ENCODE peak calls at places on chromosomes 12 and 14, in seven cellular contexts. One of them, this sample, is unnamed.
A peak's percentile ranks its signal among the peaks of the same experiment; 100 is the strongest.

GRCh38 chr12:99611117-99611516 is 36.4 kb upstream of the GARIN6 start:
- DNase-seq in mucosa of descending colon: no peak
- DNase-seq in OCI-LY7: no peak
- DNase-seq in Caki2: no peak
- DNase-seq in stimulated activated CD4-positive, alpha-beta T cell treated with anti-CD3 and anti-CD28 coated beads, TNF-alpha, amount 100 ng/mL, for 1 hour: no peak
- DNase-seq in CD4-positive, alpha-beta memory T cell: no peak
- DNase-seq in breast epithelium: no peak
- DNase-seq in this sample: no peak

GRCh38 chr14:20754308-20754707 is 8.6 kb downstream of the EDDM3A start:
- DNase-seq in mucosa of descending colon: no peak
- DNase-seq in stimulated activated CD4-positive, alpha-beta T cell treated with anti-CD3 and anti-CD28 coated beads, TNF-alpha, amount 100 ng/mL, for 1 hour: no peak
- DNase-seq in OCI-LY7: no peak
- DNase-seq in Caki2: no peak
- DNase-seq in breast epithelium: peak; percentile 36
- DNase-seq in CD4-positive, alpha-beta memory T cell: no peak
- DNase-seq in this sample: no peak

GRCh38 chr12:97538705-97539104 is 76.1 kb downstream of the RMST start:
- DNase-seq in OCI-LY7: no peak
- DNase-seq in breast epithelium: no peak
- DNase-seq in CD4-positive, alpha-beta memory T cell: no peak
- DNase-seq in stimulated activated CD4-positive, alpha-beta T cell treated with anti-CD3 and anti-CD28 coated beads, TNF-alpha, amount 100 ng/mL, for 1 hour: no peak
- DNase-seq in Caki2: no peak
- DNase-seq in mucosa of descending colon: no peak
- DNase-seq in this sample: no peak

GRCh38 chr12:15728118-15728598 is 61.0 kb downstream of the EPS8 start:
- DNase-seq in stimulated activated CD4-positive, alpha-beta T cell treated with anti-CD3 and anti-CD28 coated beads, TNF-alpha, amount 100 ng/mL, for 1 hour: no peak
- DNase-seq in CD4-positive, alpha-beta memory T cell: no peak
- DNase-seq in mucosa of descending colon: no peak
- DNase-seq in breast epithelium: no peak
- DNase-seq in Caki2: peak; percentile 77
- DNase-seq in OCI-LY7: no peak
- DNase-seq in this sample: no peak

GRCh38 chr12:76856018-76856644 is 22.7 kb downstream of the CSRP2 start:
- DNase-seq in CD4-positive, alpha-beta memory T cell: no peak
- DNase-seq in Caki2: no peak
- DNase-seq in OCI-LY7: no peak
- DNase-seq in stimulated activated CD4-positive, alpha-beta T cell treated with anti-CD3 and anti-CD28 coated beads, TNF-alpha, amount 100 ng/mL, for 1 hour: no peak
- DNase-seq in mucosa of descending colon: no peak
- DNase-seq in breast epithelium: no peak
- DNase-seq in this sample: no peak

GRCh38 chr14:62692490-62693106 is 352.7 kb downstream of the KCNH5 start:
- DNase-seq in mucosa of descending colon: no peak
- DNase-seq in breast epithelium: no peak
- DNase-seq in CD4-positive, alpha-beta memory T cell: no peak
- DNase-seq in OCI-LY7: no peak
- DNase-seq in stimulated activated CD4-positive, alpha-beta T cell treated with anti-CD3 and anti-CD28 coated beads, TNF-alpha, amount 100 ng/mL, for 1 hour: no peak
- DNase-seq in Caki2: no peak
- DNase-seq in this sample: no peak

GRCh38 chr12:104462931-104463339 is 6.2 kb downstream of the CHST11 start:
- DNase-seq in CD4-positive, alpha-beta memory T cell: peak; percentile 58
- DNase-seq in breast epithelium: no peak
- DNase-seq in OCI-LY7: peak; percentile 65
- DNase-seq in stimulated activated CD4-positive, alpha-beta T cell treated with anti-CD3 and anti-CD28 coated beads, TNF-alpha, amount 100 ng/mL, for 1 hour: no peak
- DNase-seq in mucosa of descending colon: no peak
- DNase-seq in Caki2: no peak
- DNase-seq in this sample: peak; percentile 90

GRCh38 chr12:101018540-101018939 is 191.5 kb downstream of the SLC5A8 start:
- DNase-seq in CD4-positive, alpha-beta memory T cell: no peak
- DNase-seq in stimulated activated CD4-positive, alpha-beta T cell treated with anti-CD3 and anti-CD28 coated beads, TNF-alpha, amount 100 ng/mL, for 1 hour: no peak
- DNase-seq in mucosa of descending colon: no peak
- DNase-seq in Caki2: peak; percentile 82
- DNase-seq in OCI-LY7: no peak
- DNase-seq in breast epithelium: no peak
- DNase-seq in this sample: no peak

GRCh38 chr12:26233620-26234019 is 38.2 kb downstream of the SSPN start:
- DNase-seq in mucosa of descending colon: no peak
- DNase-seq in stimulated activated CD4-positive, alpha-beta T cell treated with anti-CD3 and anti-CD28 coated beads, TNF-alpha, amount 100 ng/mL, for 1 hour: no peak
- DNase-seq in breast epithelium: no peak
- DNase-seq in OCI-LY7: no peak
- DNase-seq in CD4-positive, alpha-beta memory T cell: no peak
- DNase-seq in Caki2: no peak
- DNase-seq in this sample: no peak

GRCh38 chr12:96197503-96198272 is 3.5 kb downstream of the ELK3 start:
- DNase-seq in Caki2: peak; percentile 81
- DNase-seq in stimulated activated CD4-positive, alpha-beta T cell treated with anti-CD3 and anti-CD28 coated beads, TNF-alpha, amount 100 ng/mL, for 1 hour: no peak
- DNase-seq in mucosa of descending colon: no peak
- DNase-seq in breast epithelium: no peak
- DNase-seq in OCI-LY7: no peak
- DNase-seq in CD4-positive, alpha-beta memory T cell: no peak
- DNase-seq in this sample: no peak

GRCh38 chr12:64098709-64099354 is 123.3 kb downstream of the KICS2 start:
- DNase-seq in Caki2: no peak
- DNase-seq in OCI-LY7: no peak
- DNase-seq in breast epithelium: no peak
- DNase-seq in stimulated activated CD4-positive, alpha-beta T cell treated with anti-CD3 and anti-CD28 coated beads, TNF-alpha, amount 100 ng/mL, for 1 hour: no peak
- DNase-seq in mucosa of descending colon: no peak
- DNase-seq in CD4-positive, alpha-beta memory T cell: no peak
- DNase-seq in this sample: no peak

GRCh38 chr12:25550186-25550585 is 2.9 kb downstream of the LMNTD1 start:
- DNase-seq in OCI-LY7: no peak
- DNase-seq in stimulated activated CD4-positive, alpha-beta T cell treated with anti-CD3 and anti-CD28 coated beads, TNF-alpha, amount 100 ng/mL, for 1 hour: no peak
- DNase-seq in mucosa of descending colon: no peak
- DNase-seq in Caki2: no peak
- DNase-seq in CD4-positive, alpha-beta memory T cell: no peak
- DNase-seq in breast epithelium: no peak
- DNase-seq in this sample: no peak

GRCh38 chr14:95507174-95507573 is 9.3 kb downstream of the SYNE3 start:
- DNase-seq in stimulated activated CD4-positive, alpha-beta T cell treated with anti-CD3 and anti-CD28 coated beads, TNF-alpha, amount 100 ng/mL, for 1 hour: no peak
- DNase-seq in Caki2: no peak
- DNase-seq in CD4-positive, alpha-beta memory T cell: no peak
- DNase-seq in OCI-LY7: no peak
- DNase-seq in mucosa of descending colon: no peak
- DNase-seq in breast epithelium: peak; percentile 92
- DNase-seq in this sample: no peak

GRCh38 chr12:5586201-5586600 is 154.3 kb downstream of the NTF3 start:
- DNase-seq in breast epithelium: no peak
- DNase-seq in CD4-positive, alpha-beta memory T cell: no peak
- DNase-seq in stimulated activated CD4-positive, alpha-beta T cell treated with anti-CD3 and anti-CD28 coated beads, TNF-alpha, amount 100 ng/mL, for 1 hour: no peak
- DNase-seq in Caki2: peak; percentile 33
- DNase-seq in OCI-LY7: no peak
- DNase-seq in mucosa of descending colon: no peak
- DNase-seq in this sample: no peak

GRCh38 chr14:25150401-25150800 is 100.5 kb upstream of the STXBP6 start:
- DNase-seq in OCI-LY7: no peak
- DNase-seq in stimulated activated CD4-positive, alpha-beta T cell treated with anti-CD3 and anti-CD28 coated beads, TNF-alpha, amount 100 ng/mL, for 1 hour: no peak
- DNase-seq in Caki2: no peak
- DNase-seq in mucosa of descending colon: no peak
- DNase-seq in breast epithelium: no peak
- DNase-seq in CD4-positive, alpha-beta memory T cell: no peak
- DNase-seq in this sample: no peak

GRCh38 chr12:46385439-46385838 is 12.9 kb upstream of the SLC38A2 start:
- DNase-seq in stimulated activated CD4-positive, alpha-beta T cell treated with anti-CD3 and anti-CD28 coated beads, TNF-alpha, amount 100 ng/mL, for 1 hour: no peak
- DNase-seq in Caki2: peak; percentile 29
- DNase-seq in OCI-LY7: no peak
- DNase-seq in breast epithelium: no peak
- DNase-seq in mucosa of descending colon: no peak
- DNase-seq in CD4-positive, alpha-beta memory T cell: no peak
- DNase-seq in this sample: no peak

GRCh38 chr14:72745546-72745945 is 148.4 kb downstream of the DPF3 start:
- DNase-seq in breast epithelium: no peak
- DNase-seq in OCI-LY7: no peak
- DNase-seq in Caki2: no peak
- DNase-seq in mucosa of descending colon: no peak
- DNase-seq in CD4-positive, alpha-beta memory T cell: no peak
- DNase-seq in stimulated activated CD4-positive, alpha-beta T cell treated with anti-CD3 and anti-CD28 coated beads, TNF-alpha, amount 100 ng/mL, for 1 hour: no peak
- DNase-seq in this sample: no peak

GRCh38 chr12:124744659-124745467 is 118.8 kb downstream of the SCARB1 start:
- DNase-seq in mucosa of descending colon: no peak
- DNase-seq in breast epithelium: no peak
- DNase-seq in OCI-LY7: peak; percentile 79
- DNase-seq in CD4-positive, alpha-beta memory T cell: no peak
- DNase-seq in Caki2: no peak
- DNase-seq in stimulated activated CD4-positive, alpha-beta T cell treated with anti-CD3 and anti-CD28 coated beads, TNF-alpha, amount 100 ng/mL, for 1 hour: no peak
- DNase-seq in this sample: peak; percentile 40

GRCh38 chr12:71694099-71694820 is 8.4 kb downstream of the TMEM19 start:
- DNase-seq in CD4-positive, alpha-beta memory T cell: no peak
- DNase-seq in stimulated activated CD4-positive, alpha-beta T cell treated with anti-CD3 and anti-CD28 coated beads, TNF-alpha, amount 100 ng/mL, for 1 hour: no peak
- DNase-seq in mucosa of descending colon: no peak
- DNase-seq in Caki2: no peak
- DNase-seq in breast epithelium: no peak
- DNase-seq in OCI-LY7: peak; percentile 89
- DNase-seq in this sample: peak; percentile 76

GRCh38 chr12:121711925-121712461 is 559 bp upstream of the TMEM120B start:
- DNase-seq in Caki2: peak; percentile 53
- DNase-seq in CD4-positive, alpha-beta memory T cell: no peak
- DNase-seq in breast epithelium: no peak
- DNase-seq in OCI-LY7: peak; percentile 48
- DNase-seq in stimulated activated CD4-positive, alpha-beta T cell treated with anti-CD3 and anti-CD28 coated beads, TNF-alpha, amount 100 ng/mL, for 1 hour: no peak
- DNase-seq in mucosa of descending colon: no peak
- DNase-seq in this sample: peak; percentile 50

GRCh38 chr12:4763549-4763948 is 43.3 kb downstream of the GALNT8 start:
- DNase-seq in OCI-LY7: no peak
- DNase-seq in stimulated activated CD4-positive, alpha-beta T cell treated with anti-CD3 and anti-CD28 coated beads, TNF-alpha, amount 100 ng/mL, for 1 hour: no peak
- DNase-seq in mucosa of descending colon: no peak
- DNase-seq in CD4-positive, alpha-beta memory T cell: no peak
- DNase-seq in Caki2: no peak
- DNase-seq in breast epithelium: peak; percentile 38
- DNase-seq in this sample: no peak

GRCh38 chr14:33909380-33910084 is 41.3 kb downstream of the EGLN3 start:
- DNase-seq in stimulated activated CD4-positive, alpha-beta T cell treated with anti-CD3 and anti-CD28 coated beads, TNF-alpha, amount 100 ng/mL, for 1 hour: no peak
- DNase-seq in CD4-positive, alpha-beta memory T cell: no peak
- DNase-seq in OCI-LY7: no peak
- DNase-seq in mucosa of descending colon: no peak
- DNase-seq in breast epithelium: no peak
- DNase-seq in Caki2: no peak
- DNase-seq in this sample: no peak

GRCh38 chr14:78005325-78005724 is 164.8 kb upstream of the NRXN3 start:
- DNase-seq in CD4-positive, alpha-beta memory T cell: no peak
- DNase-seq in stimulated activated CD4-positive, alpha-beta T cell treated with anti-CD3 and anti-CD28 coated beads, TNF-alpha, amount 100 ng/mL, for 1 hour: no peak
- DNase-seq in mucosa of descending colon: no peak
- DNase-seq in Caki2: peak; percentile 60
- DNase-seq in breast epithelium: no peak
- DNase-seq in OCI-LY7: no peak
- DNase-seq in this sample: peak; percentile 61